ENCODE peak calls at places on chromosome 2, in ten cellular contexts. X is GM13976; G is GM10248; O is BE2C; P is HFFc6; H is heart left ventricle; D is AG09319; E is lung; B is OCI-LY7; Z is CD4-positive, alpha-beta T cell. L is an unnamed sample.

GRCh38 chr2:216967889-216968288 is 108.0 kb upstream of the TNP1 start:
- DNase-seq in H (no peak), X (no peak), Z (no peak), O (no peak), B (no peak), P (no peak), D (no peak), E (no peak), G (no peak), L (no peak)

GRCh38 chr2:55500025-55500424 is 19.5 kb upstream of the CFAP36 start:
- DNase-seq in B (no peak), E (no peak), P (peak; percentile 41), X (no peak), G (no peak), O (no peak), H (no peak), Z (no peak), D (no peak), L (no peak)

GRCh38 chr2:38598991-38599295 is 3.8 kb downstream of the HNRNPLL start:
- DNase-seq in B (no peak), E (no peak), H (no peak), X (no peak), O (no peak), D (no peak), G (no peak), P (no peak), Z (no peak), L (no peak)

GRCh38 chr2:64767670-64768425 is 114.1 kb upstream of the SERTAD2 start:
- DNase-seq in O (peak; percentile 73), Z (peak; percentile 59), X (peak; percentile 92), E (peak; percentile 88), P (peak; percentile 89), G (peak; percentile 89), D (no peak), B (peak; percentile 78), H (peak; percentile 94), L (peak; percentile 92)

GRCh38 chr2:178843688-178844087 is 36.5 kb upstream of the TTN start:
- DNase-seq in H (no peak), B (no peak), O (no peak), P (no peak), G (no peak), X (no peak), Z (no peak), D (no peak), E (no peak), L (no peak)

GRCh38 chr2:31060397-31060796 is 77.8 kb downstream of the GALNT14 start:
- DNase-seq in P (no peak), H (no peak), G (no peak), X (no peak), Z (no peak), B (no peak), E (no peak), D (no peak), O (no peak), L (no peak)

GRCh38 chr2:238433941-238434845 is 7.5 kb downstream of the ASB1 start:
- DNase-seq in G (no peak), B (no peak), X (no peak), P (peak; percentile 94), H (no peak), E (no peak), Z (no peak), O (no peak), D (peak; percentile 70), L (no peak)

GRCh38 chr2:14761118-14761517 is 128.6 kb downstream of the LRATD1 start:
- DNase-seq in O (no peak), D (no peak), P (no peak), G (no peak), E (no peak), X (no peak), Z (no peak), B (no peak), H (no peak), L (no peak)

GRCh38 chr2:165758276-165758675 is 35.8 kb downstream of the GALNT3 start:
- DNase-seq in P (no peak), X (no peak), B (no peak), H (no peak), E (no peak), D (no peak), O (no peak), G (no peak), Z (no peak), L (no peak)

GRCh38 chr2:5528741-5529140 is 163.4 kb upstream of the SOX11 start:
- DNase-seq in H (no peak), B (no peak), D (no peak), Z (no peak), O (no peak), G (no peak), X (no peak), P (no peak), E (no peak), L (no peak)

GRCh38 chr2:167966367-167966766 is 281.0 kb downstream of the STK39 start:
- DNase-seq in E (no peak), P (no peak), Z (no peak), H (no peak), G (no peak), X (no peak), D (no peak), O (no peak), B (no peak), L (no peak)

GRCh38 chr2:42917374-42918017 is 125.1 kb upstream of the HAAO start:
- DNase-seq in X (no peak), E (peak; percentile 61), H (peak; percentile 68), O (no peak), D (no peak), Z (no peak), P (peak; percentile 94), G (no peak), B (no peak), L (peak; percentile 40)

GRCh38 chr2:55168221-55169154 is 63.6 kb downstream of the CLHC1 start:
- DNase-seq in D (peak; percentile 68), E (peak; percentile 43), B (peak; percentile 72), P (peak; percentile 76), H (peak; percentile 42), G (peak; percentile 42), O (peak; percentile 40), X (peak; percentile 48), Z (peak; percentile 24), L (peak; percentile 54)

GRCh38 chr2:1743396-1744150 is 742 bp downstream of the PXDN start:
- DNase-seq in B (no peak), Z (no peak), X (no peak), D (no peak), H (no peak), E (peak; percentile 29), O (no peak), P (peak; percentile 15), G (no peak), L (no peak)

GRCh38 chr2:160292225-160292624 is 92.2 kb upstream of the ITGB6 start:
- DNase-seq in Z (no peak), O (no peak), D (no peak), X (no peak), H (no peak), B (no peak), G (no peak), P (peak; percentile 37), E (no peak), L (no peak)
- TF ChIP-seq CTCF in Z (no peak), O (no peak), D (no peak), X (no peak), H (peak; percentile 35), B (peak; percentile 42), G (no peak), P (peak; percentile 56), E (no peak), L (no peak)

GRCh38 chr2:23568257-23569190 is 183.5 kb downstream of the KLHL29 start:
- DNase-seq in G (no peak), O (no peak), H (no peak), P (peak; percentile 15), D (no peak), E (no peak), B (no peak), X (no peak), Z (no peak), L (no peak)
- TF ChIP-seq CTCF in G (no peak), O (no peak), H (no peak), P (no peak), D (no peak), E (no peak), B (no peak), X (no peak), Z (no peak), L (no peak)

DNA sequence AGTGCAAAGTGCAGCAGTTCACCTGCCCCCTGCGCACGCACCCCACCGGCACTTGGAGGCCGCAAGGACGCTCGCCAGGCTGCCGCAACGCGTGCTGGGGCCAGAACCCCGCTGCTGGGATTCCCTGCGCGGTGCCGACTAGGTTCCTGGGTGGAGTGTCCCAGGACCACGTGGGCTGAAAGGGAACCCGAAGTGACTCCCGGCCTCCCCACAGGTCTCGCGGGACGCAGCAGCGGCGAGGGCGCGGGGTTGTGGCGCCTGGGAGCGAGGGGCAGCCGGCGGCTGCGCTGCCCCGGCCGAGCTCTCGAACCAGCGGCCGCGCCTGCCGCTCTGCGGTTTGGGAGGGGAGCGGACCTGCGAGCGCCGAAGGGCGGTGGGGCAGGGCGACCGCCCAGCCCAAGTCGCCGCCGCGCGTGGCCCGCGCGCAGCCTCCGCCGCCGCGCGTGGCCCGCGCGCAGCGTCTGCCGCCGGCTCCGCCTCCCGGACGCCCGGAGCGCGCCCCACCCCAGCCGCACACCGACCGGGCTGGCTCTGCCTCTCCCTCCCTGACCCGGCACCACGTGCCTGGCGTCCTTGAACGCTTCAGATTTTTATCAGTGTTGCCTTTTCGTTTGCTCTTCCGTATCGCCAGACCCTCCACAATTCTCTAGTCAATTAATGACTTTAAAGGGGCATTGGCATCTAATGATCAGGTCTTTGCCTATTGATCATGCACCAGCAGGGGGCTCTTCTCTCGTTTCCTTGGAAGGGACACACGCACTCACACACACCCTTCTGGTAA is at the start of gene FTCDNL1:
- DNase-seq in P (peak; percentile 15), O (peak; percentile 71), X (peak; percentile 81), D (peak; percentile 16), E (peak; percentile 66), Z (peak; percentile 55), G (peak; percentile 78), H (peak; percentile 60), B (peak; percentile 59), L (peak; percentile 81)
- TF ChIP-seq CTCF in P (peak; percentile 73), O (peak; percentile 89), X (peak; percentile 46), D (peak; percentile 77), E (no peak), Z (peak; percentile 65), G (peak; percentile 51), H (peak; percentile 44), B (peak; percentile 77), L (peak; percentile 49)

DNA sequence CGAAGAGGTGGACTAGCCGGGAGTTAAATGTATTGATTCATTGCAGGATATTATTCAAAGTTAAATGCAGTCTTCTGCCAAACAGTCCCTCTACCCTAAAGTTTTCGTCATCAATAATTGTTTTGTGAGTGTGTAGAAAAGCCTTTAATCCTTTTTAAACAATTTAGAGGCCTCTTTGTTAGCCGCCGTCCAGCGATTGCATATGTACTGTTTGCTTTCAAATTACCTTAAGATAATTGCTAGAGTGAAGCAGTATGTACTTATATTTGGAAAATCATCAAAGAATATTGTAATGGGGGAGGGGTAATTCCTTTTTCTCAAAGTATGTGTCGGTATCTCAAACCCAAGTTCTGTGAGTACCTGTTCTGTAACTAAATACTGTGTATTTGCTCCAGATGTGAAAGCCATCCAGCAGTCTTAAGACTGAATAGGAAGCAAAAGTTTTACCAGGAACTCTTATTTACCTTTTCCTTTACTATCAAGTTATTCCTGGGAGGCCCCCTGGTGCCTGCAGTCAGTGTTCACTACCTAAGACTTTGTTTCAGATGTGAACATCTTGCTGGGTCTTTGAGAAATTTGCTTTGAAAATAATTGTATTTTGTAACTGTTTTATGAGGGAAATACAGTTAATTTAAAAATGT is 1.5 kb downstream of the PPP1CB start:
- DNase-seq in X (peak; percentile 38), B (peak; percentile 51), D (peak; percentile 44), G (peak; percentile 45), O (peak; percentile 74), Z (peak; percentile 51), H (peak; percentile 37), P (peak; percentile 58), E (no peak), L (peak; percentile 82)
- TF ChIP-seq CTCF in X (peak; percentile 47), B (peak; percentile 84), D (peak; percentile 70), G (peak; percentile 62), O (peak; percentile 75), Z (peak; percentile 74), H (peak; percentile 61), P (peak; percentile 84), E (peak; percentile 32), L (peak; percentile 55)

L was measured in transverse colon.